ENCODE peak calls at places on chromosome 18, in ten cellular contexts. One of them, this sample, is unnamed.

GRCh38 chr18:27723168-27723567 is 453.8 kb downstream of the CDH2 start:
- DNase-seq in CD8-positive, alpha-beta T cell: no peak
- DNase-seq in endothelial cell: no peak
- DNase-seq in foreskin fibroblast: no peak
- DNase-seq in hypothalamus: no peak
- DNase-seq in EL: peak; percentile 62
- DNase-seq in naive B cell: no peak
- DNase-seq in HTR-8/SVneo: peak; percentile 5
- DNase-seq in activated CD4-positive, alpha-beta T cell treated with anti-CD3 and anti-CD28 coated beads, Interleukin-2, amount 50 U/mL, for 24 hours: no peak
- DNase-seq in SJSA1: no peak
- DNase-seq in this sample: no peak

GRCh38 chr18:51890762-51891161 is 449.2 kb upstream of the DCC start:
- DNase-seq in foreskin fibroblast: peak; percentile 3
- DNase-seq in EL: peak; percentile 0
- DNase-seq in naive B cell: no peak
- DNase-seq in hypothalamus: no peak
- DNase-seq in endothelial cell: no peak
- DNase-seq in SJSA1: no peak
- DNase-seq in activated CD4-positive, alpha-beta T cell treated with anti-CD3 and anti-CD28 coated beads, Interleukin-2, amount 50 U/mL, for 24 hours: no peak
- DNase-seq in CD8-positive, alpha-beta T cell: no peak
- DNase-seq in HTR-8/SVneo: no peak
- DNase-seq in this sample: peak; percentile 53

GRCh38 chr18:48724455-48724854 is 185.6 kb downstream of the CTIF start:
- DNase-seq in EL: no peak
- DNase-seq in activated CD4-positive, alpha-beta T cell treated with anti-CD3 and anti-CD28 coated beads, Interleukin-2, amount 50 U/mL, for 24 hours: no peak
- DNase-seq in hypothalamus: no peak
- DNase-seq in SJSA1: no peak
- DNase-seq in HTR-8/SVneo: no peak
- DNase-seq in foreskin fibroblast: no peak
- DNase-seq in endothelial cell: no peak
- DNase-seq in naive B cell: no peak
- DNase-seq in CD8-positive, alpha-beta T cell: no peak
- DNase-seq in this sample: no peak

GRCh38 chr18:42675810-42676209 is 439.7 kb downstream of the RIT2 start:
- DNase-seq in activated CD4-positive, alpha-beta T cell treated with anti-CD3 and anti-CD28 coated beads, Interleukin-2, amount 50 U/mL, for 24 hours: no peak
- DNase-seq in hypothalamus: no peak
- DNase-seq in naive B cell: no peak
- DNase-seq in SJSA1: no peak
- DNase-seq in foreskin fibroblast: no peak
- DNase-seq in endothelial cell: no peak
- DNase-seq in EL: no peak
- DNase-seq in HTR-8/SVneo: no peak
- DNase-seq in CD8-positive, alpha-beta T cell: no peak
- DNase-seq in this sample: no peak

GRCh38 chr18:51012441-51012840 is 17.6 kb upstream of the SMAD4 start:
- DNase-seq in naive B cell: no peak
- DNase-seq in hypothalamus: no peak
- DNase-seq in HTR-8/SVneo: no peak
- DNase-seq in endothelial cell: no peak
- DNase-seq in SJSA1: no peak
- DNase-seq in CD8-positive, alpha-beta T cell: no peak
- DNase-seq in EL: no peak
- DNase-seq in foreskin fibroblast: no peak
- DNase-seq in activated CD4-positive, alpha-beta T cell treated with anti-CD3 and anti-CD28 coated beads, Interleukin-2, amount 50 U/mL, for 24 hours: no peak
- DNase-seq in this sample: no peak

GRCh38 chr18:50819027-50819726 is 639 bp downstream of the MRO start:
- DNase-seq in foreskin fibroblast: no peak
- DNase-seq in SJSA1: no peak
- DNase-seq in activated CD4-positive, alpha-beta T cell treated with anti-CD3 and anti-CD28 coated beads, Interleukin-2, amount 50 U/mL, for 24 hours: no peak
- DNase-seq in CD8-positive, alpha-beta T cell: no peak
- DNase-seq in naive B cell: no peak
- DNase-seq in EL: peak; percentile 14
- DNase-seq in HTR-8/SVneo: peak; percentile 9
- DNase-seq in hypothalamus: peak; percentile 42
- DNase-seq in endothelial cell: peak; percentile 39
- DNase-seq in this sample: peak; percentile 3

GRCh38 chr18:73124165-73124564 is 256.4 kb upstream of the NETO1 start:
- DNase-seq in SJSA1: no peak
- DNase-seq in CD8-positive, alpha-beta T cell: no peak
- DNase-seq in endothelial cell: no peak
- DNase-seq in activated CD4-positive, alpha-beta T cell treated with anti-CD3 and anti-CD28 coated beads, Interleukin-2, amount 50 U/mL, for 24 hours: no peak
- DNase-seq in EL: no peak
- DNase-seq in foreskin fibroblast: peak; percentile 16
- DNase-seq in HTR-8/SVneo: no peak
- DNase-seq in naive B cell: no peak
- DNase-seq in hypothalamus: no peak
- DNase-seq in this sample: no peak

GRCh38 chr18:11320981-11321380 is 171.6 kb upstream of the PIEZO2 start:
- DNase-seq in SJSA1: peak; percentile 74
- DNase-seq in foreskin fibroblast: peak; percentile 71
- DNase-seq in activated CD4-positive, alpha-beta T cell treated with anti-CD3 and anti-CD28 coated beads, Interleukin-2, amount 50 U/mL, for 24 hours: no peak
- DNase-seq in EL: peak; percentile 94
- DNase-seq in naive B cell: no peak
- DNase-seq in endothelial cell: no peak
- DNase-seq in CD8-positive, alpha-beta T cell: no peak
- DNase-seq in hypothalamus: no peak
- DNase-seq in HTR-8/SVneo: no peak
- DNase-seq in this sample: peak; percentile 96

GRCh38 chr18:3652380-3653262 is 202.6 kb downstream of the TGIF1 start:
- DNase-seq in hypothalamus: no peak
- DNase-seq in EL: peak; percentile 98
- DNase-seq in activated CD4-positive, alpha-beta T cell treated with anti-CD3 and anti-CD28 coated beads, Interleukin-2, amount 50 U/mL, for 24 hours: no peak
- DNase-seq in naive B cell: no peak
- DNase-seq in HTR-8/SVneo: peak; percentile 86
- DNase-seq in SJSA1: peak; percentile 96
- DNase-seq in CD8-positive, alpha-beta T cell: no peak
- DNase-seq in endothelial cell: no peak
- DNase-seq in foreskin fibroblast: peak; percentile 90
- DNase-seq in this sample: peak; percentile 99

GRCh38 chr18:3703732-3704176 is 253.8 kb downstream of the TGIF1 start:
- DNase-seq in activated CD4-positive, alpha-beta T cell treated with anti-CD3 and anti-CD28 coated beads, Interleukin-2, amount 50 U/mL, for 24 hours: no peak
- DNase-seq in SJSA1: no peak
- DNase-seq in HTR-8/SVneo: peak; percentile 60
- DNase-seq in CD8-positive, alpha-beta T cell: no peak
- DNase-seq in EL: peak; percentile 71
- DNase-seq in foreskin fibroblast: peak; percentile 41
- DNase-seq in endothelial cell: peak; percentile 62
- DNase-seq in hypothalamus: no peak
- DNase-seq in naive B cell: no peak
- DNase-seq in this sample: peak; percentile 67

GRCh38 chr18:62128157-62128556 is 58.7 kb downstream of the PIGN start:
- DNase-seq in foreskin fibroblast: peak; percentile 67
- DNase-seq in HTR-8/SVneo: no peak
- DNase-seq in endothelial cell: no peak
- DNase-seq in EL: peak; percentile 81
- DNase-seq in activated CD4-positive, alpha-beta T cell treated with anti-CD3 and anti-CD28 coated beads, Interleukin-2, amount 50 U/mL, for 24 hours: no peak
- DNase-seq in naive B cell: no peak
- DNase-seq in CD8-positive, alpha-beta T cell: no peak
- DNase-seq in hypothalamus: no peak
- DNase-seq in SJSA1: peak; percentile 58
- DNase-seq in this sample: peak; percentile 87

GRCh38 chr18:75868031-75868430 is 440.5 kb upstream of the SMIM21 start:
- DNase-seq in foreskin fibroblast: no peak
- DNase-seq in naive B cell: no peak
- DNase-seq in HTR-8/SVneo: no peak
- DNase-seq in EL: no peak
- DNase-seq in SJSA1: no peak
- DNase-seq in CD8-positive, alpha-beta T cell: no peak
- DNase-seq in activated CD4-positive, alpha-beta T cell treated with anti-CD3 and anti-CD28 coated beads, Interleukin-2, amount 50 U/mL, for 24 hours: no peak
- DNase-seq in hypothalamus: no peak
- DNase-seq in endothelial cell: no peak
- DNase-seq in this sample: no peak

GRCh38 chr18:901769-902168 is 2.9 kb upstream of the ADCYAP1 start:
- DNase-seq in activated CD4-positive, alpha-beta T cell treated with anti-CD3 and anti-CD28 coated beads, Interleukin-2, amount 50 U/mL, for 24 hours: no peak
- DNase-seq in SJSA1: no peak
- DNase-seq in hypothalamus: no peak
- DNase-seq in endothelial cell: no peak
- DNase-seq in naive B cell: no peak
- DNase-seq in EL: no peak
- DNase-seq in CD8-positive, alpha-beta T cell: no peak
- DNase-seq in foreskin fibroblast: no peak
- DNase-seq in HTR-8/SVneo: no peak
- DNase-seq in this sample: no peak

GRCh38 chr18:48227206-48227605 is 182.0 kb downstream of the ZBTB7C start:
- DNase-seq in hypothalamus: no peak
- DNase-seq in HTR-8/SVneo: no peak
- DNase-seq in CD8-positive, alpha-beta T cell: no peak
- DNase-seq in naive B cell: no peak
- DNase-seq in foreskin fibroblast: no peak
- DNase-seq in SJSA1: no peak
- DNase-seq in EL: peak; percentile 9
- DNase-seq in endothelial cell: no peak
- DNase-seq in activated CD4-positive, alpha-beta T cell treated with anti-CD3 and anti-CD28 coated beads, Interleukin-2, amount 50 U/mL, for 24 hours: no peak
- DNase-seq in this sample: no peak

GRCh38 chr18:35456181-35456850 is 41.4 kb downstream of the INO80C start:
- DNase-seq in HTR-8/SVneo: no peak
- DNase-seq in endothelial cell: no peak
- DNase-seq in CD8-positive, alpha-beta T cell: no peak
- DNase-seq in hypothalamus: no peak
- DNase-seq in foreskin fibroblast: no peak
- DNase-seq in SJSA1: no peak
- DNase-seq in naive B cell: no peak
- DNase-seq in activated CD4-positive, alpha-beta T cell treated with anti-CD3 and anti-CD28 coated beads, Interleukin-2, amount 50 U/mL, for 24 hours: no peak
- DNase-seq in EL: peak; percentile 35
- DNase-seq in this sample: peak; percentile 40

GRCh38 chr18:46042571-46043123 is 29.4 kb downstream of the PSTPIP2 start:
- DNase-seq in foreskin fibroblast: peak; percentile 56
- DNase-seq in hypothalamus: no peak
- DNase-seq in HTR-8/SVneo: no peak
- DNase-seq in EL: no peak
- DNase-seq in activated CD4-positive, alpha-beta T cell treated with anti-CD3 and anti-CD28 coated beads, Interleukin-2, amount 50 U/mL, for 24 hours: no peak
- DNase-seq in SJSA1: peak; percentile 60
- DNase-seq in endothelial cell: no peak
- DNase-seq in CD8-positive, alpha-beta T cell: no peak
- DNase-seq in naive B cell: no peak
- DNase-seq in this sample: peak; percentile 79